ENCODE peak calls at places on chromosomes 12 and 14, in seven cellular contexts. N, F, E, A, O, Q and C are unnamed samples.

GRCh38 chr14:92589213-92589852 is 75.8 kb downstream of the RIN3 start:
- DNase-seq in N (peak), F (no peak), E (no peak), A (no peak), O (peak), Q (no peak), C (peak)

GRCh38 chr12:14741153-14741552 is 44.8 kb upstream of the GUCY2C start:
- DNase-seq in N (no peak), F (no peak), E (peak), A (no peak), O (peak), Q (no peak), C (no peak)

GRCh38 chr14:68628605-68629310 is 164.1 kb downstream of the ZFP36L1 start:
- DNase-seq in N (no peak), F (no peak), E (no peak), A (no peak), O (peak), Q (peak), C (peak)

GRCh38 chr12:6038160-6038559 is 86.3 kb downstream of the VWF start:
- DNase-seq in N (peak), F (peak), E (no peak), A (peak), O (peak), Q (peak), C (peak)

GRCh38 chr12:81075539-81075938 is 2.3 kb upstream of the ACSS3 start:
- DNase-seq in N (no peak), F (no peak), E (no peak), A (no peak), O (no peak), Q (no peak), C (no peak)

GRCh38 chr12:57771271-57771872 is 533 bp downstream of the METTL1 start:
- DNase-seq in N (peak), F (peak), E (peak), A (peak), O (peak), Q (peak), C (peak)

GRCh38 chr14:58639842-58640484 is 2.2 kb downstream of the DACT1 start:
- DNase-seq in N (peak), F (peak), E (peak), A (peak), O (peak), Q (no peak), C (peak)

GRCh38 chr12:38282886-38283285 is 33.7 kb upstream of the ALG10B start:
- DNase-seq in N (no peak), F (peak), E (no peak), A (no peak), O (no peak), Q (no peak), C (peak)

GRCh38 chr14:103056322-103057027 is 874 bp downstream of the CDC42BPB start:
- DNase-seq in N (peak), F (no peak), E (no peak), A (peak), O (no peak), Q (peak), C (no peak)

GRCh38 chr12:11731455-11731854 is 82.0 kb downstream of the ETV6 start:
- DNase-seq in N (no peak), F (no peak), E (no peak), A (no peak), O (no peak), Q (no peak), C (no peak)

GRCh38 chr12:54338682-54339296 is 13.9 kb downstream of the COPZ1 start:
- DNase-seq in N (no peak), F (no peak), E (no peak), A (no peak), O (no peak), Q (no peak), C (no peak)

GRCh38 chr14:102013669-102014200 is 49.4 kb downstream of the DYNC1H1 start:
- DNase-seq in N (no peak), F (no peak), E (no peak), A (no peak), O (no peak), Q (no peak), C (no peak)

GRCh38 chr14:91230363-91231035 is 14.0 kb downstream of the GPR68 start:
- DNase-seq in N (no peak), F (no peak), E (no peak), A (no peak), O (no peak), Q (no peak), C (peak)

DNA sequence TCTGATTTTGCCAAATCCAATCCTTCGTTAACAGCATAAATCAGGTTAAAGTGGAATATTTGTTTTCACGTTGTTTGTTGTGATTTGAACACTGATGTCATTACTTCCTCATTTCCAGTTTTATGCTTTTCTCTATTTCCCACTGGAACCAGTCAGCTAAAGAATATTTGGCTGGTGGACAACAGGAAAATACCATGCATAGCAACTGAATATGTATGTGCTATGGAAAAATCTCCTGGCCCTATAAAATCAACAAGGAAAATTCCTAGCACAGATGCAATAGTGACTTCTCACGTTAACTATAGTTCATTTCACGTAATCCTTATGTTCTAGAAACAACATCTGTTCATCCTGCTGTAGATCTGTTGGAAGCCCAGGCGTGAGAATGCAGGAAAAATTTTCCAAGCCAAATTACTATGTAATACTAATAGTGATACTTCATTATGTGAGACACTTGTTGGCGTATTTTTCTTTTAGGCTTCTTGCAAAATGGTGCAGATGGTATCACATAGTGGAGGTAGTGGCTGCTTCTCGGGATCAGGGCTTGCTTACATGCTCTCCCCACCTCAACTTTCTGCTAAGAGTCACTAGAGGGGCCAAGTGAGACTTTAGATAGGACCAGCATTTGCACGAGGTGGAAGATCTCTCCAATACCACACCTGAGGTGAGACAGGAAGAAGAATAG is 86.3 kb upstream of the USP44 start:
- DNase-seq in N (no peak), F (no peak), E (no peak), A (no peak), O (no peak), Q (no peak), C (peak)
- TF ChIP-seq JUND in N (no peak), F (no peak), E (no peak), A (no peak), O (no peak), Q (no peak), C (peak)

DNA sequence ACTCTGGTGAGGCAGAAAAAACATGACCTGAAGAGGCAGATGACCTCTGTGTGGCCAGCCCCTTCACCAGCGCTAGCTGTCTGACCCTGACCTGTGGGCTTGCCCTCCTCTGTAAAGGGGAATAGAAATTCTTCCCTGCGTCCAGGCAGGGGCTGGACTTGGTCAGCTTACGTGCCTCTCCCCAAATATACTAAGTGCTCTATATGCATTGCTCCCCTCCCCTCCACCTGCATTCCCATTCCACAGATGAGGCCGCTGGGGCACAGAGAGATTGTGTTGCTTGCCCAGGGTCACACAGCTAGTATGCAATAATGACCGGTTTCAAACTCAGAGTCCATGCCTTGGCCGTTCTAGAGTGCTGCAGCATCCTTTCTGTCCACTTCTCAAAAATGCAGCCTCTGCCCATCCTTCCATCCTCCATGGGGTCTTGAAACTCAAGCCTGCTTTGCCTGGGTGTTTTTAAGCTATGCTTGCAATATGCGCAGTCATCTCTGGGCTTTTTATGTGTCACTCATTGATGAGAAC is 303.9 kb downstream of the CACNA1C start:
- DNase-seq in N (no peak), F (no peak), E (no peak), A (no peak), O (no peak), Q (no peak), C (no peak)
- TF ChIP-seq JUND in N (no peak), F (no peak), E (no peak), A (no peak), O (no peak), Q (no peak), C (no peak)

DNA sequence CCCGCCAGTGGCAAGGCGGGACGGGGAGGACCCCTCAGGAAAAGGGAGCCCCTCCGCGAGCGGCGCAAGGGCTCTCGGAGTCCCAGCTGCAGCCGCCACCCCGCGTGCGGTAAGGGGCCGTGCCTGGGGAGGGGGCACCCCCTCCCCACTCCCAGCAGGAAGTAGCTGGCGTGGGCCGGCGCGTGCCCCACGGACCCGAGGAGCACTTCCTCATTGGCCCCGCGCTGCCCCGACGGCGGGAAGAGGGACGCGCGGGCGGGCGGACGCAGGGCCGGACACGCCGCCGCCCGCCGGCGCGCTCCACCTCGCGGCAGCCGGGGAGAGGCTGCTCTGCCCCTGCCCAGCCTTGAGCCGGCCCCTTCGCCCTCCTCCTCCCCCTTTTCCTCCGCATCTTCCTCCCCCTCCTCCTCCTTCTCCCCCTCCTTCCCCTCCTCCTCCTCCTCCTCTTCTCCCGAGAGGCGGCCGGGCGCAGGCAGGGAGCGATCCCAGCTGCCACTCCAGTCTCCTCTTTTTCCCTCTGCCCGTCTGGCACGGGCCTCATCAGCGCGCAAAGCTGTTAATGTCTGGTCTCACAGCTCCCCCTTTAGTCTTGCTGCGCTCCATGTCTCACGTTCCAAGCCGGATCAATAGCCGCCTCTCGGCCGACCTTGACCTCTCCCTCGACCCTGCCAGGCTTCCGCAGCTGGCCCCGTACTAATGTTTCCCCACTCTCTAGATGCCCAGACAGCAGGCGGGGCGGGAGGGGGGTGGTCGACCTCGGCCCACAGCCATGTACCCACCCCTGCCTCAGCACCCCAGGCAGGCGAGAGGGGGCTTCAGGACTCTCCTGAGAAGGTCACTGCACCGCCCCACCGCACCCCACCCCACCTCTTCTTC is 2.6 kb upstream of the BCL11B start:
- DNase-seq in N (peak), F (peak), E (no peak), A (peak), O (peak), Q (peak), C (peak)
- TF ChIP-seq JUND in N (no peak), F (no peak), E (no peak), A (no peak), O (no peak), Q (peak), C (no peak)

GRCh38 chr12:12992418-12993175 is 7.5 kb downstream of the HEBP1 start:
- DNase-seq in N (peak), F (no peak), E (no peak), A (no peak), O (peak), Q (no peak), C (no peak)
- TF ChIP-seq JUND in N (no peak), F (no peak), E (no peak), A (no peak), O (no peak), Q (no peak), C (no peak)

DNA sequence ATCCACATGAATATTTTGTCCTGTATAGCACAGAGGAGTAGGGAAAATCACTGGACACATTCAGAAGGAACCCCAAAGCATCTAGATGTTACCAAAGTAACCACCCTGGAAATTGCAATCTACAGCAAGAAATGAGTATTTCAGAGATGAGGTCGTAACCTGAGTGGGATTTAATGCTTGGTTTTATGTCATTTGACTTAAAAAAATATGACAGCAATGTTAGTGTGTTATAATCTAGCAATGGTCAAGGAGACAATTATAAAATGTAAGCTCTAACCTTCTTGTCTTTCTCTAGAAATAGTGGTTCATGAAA is 256.6 kb downstream of the NAV3 start:
- DNase-seq in N (no peak), F (no peak), E (no peak), A (no peak), O (no peak), Q (no peak), C (no peak)
- TF ChIP-seq JUND in N (no peak), F (no peak), E (no peak), A (no peak), O (no peak), Q (no peak), C (no peak)

DNA sequence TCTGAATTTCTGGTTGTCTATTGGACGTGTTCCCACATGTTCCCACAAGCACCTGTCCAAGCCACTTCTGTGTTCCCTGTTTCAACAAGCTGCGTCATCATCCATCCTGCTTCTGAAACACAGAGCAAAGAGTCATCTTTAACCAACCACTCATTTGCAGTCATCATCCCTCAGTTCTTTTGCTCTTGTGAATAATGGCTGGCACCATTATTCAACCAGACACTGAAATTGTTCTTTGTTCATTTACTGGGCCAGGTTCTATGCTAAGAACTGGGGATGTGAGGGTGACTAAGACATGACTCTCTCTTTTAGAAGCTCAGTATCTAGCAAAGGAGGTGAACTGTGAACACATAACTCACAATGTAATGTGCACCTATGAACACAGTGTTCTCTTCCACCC is 40.7 kb upstream of the ANO4 start:
- DNase-seq in N (no peak), F (no peak), E (no peak), A (no peak), O (no peak), Q (no peak), C (no peak)
- TF ChIP-seq JUND in N (no peak), F (no peak), E (no peak), A (no peak), O (no peak), Q (no peak), C (no peak)

DNA sequence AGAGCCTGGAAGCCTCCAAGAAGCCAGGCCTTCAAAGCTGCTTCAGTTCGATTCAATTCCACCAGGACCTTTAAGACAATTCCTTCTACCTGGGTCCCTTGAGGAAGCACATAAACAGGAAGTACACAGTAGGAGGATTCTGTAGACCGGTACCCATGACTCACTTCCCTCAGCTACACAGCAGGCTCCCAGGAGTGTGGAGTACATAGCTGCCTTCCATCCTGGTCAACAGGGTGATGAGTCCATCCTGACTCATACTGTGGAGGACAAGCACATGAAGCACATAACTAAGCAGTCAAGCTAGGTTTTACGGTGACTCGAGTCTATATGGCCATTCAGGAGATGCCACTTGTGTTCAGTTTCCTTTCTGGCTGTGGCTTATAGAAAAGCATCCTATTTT is 197.6 kb upstream of the RBM19 start:
- DNase-seq in N (peak), F (peak), E (no peak), A (no peak), O (peak), Q (no peak), C (no peak)
- TF ChIP-seq JUND in N (no peak), F (peak), E (no peak), A (no peak), O (no peak), Q (no peak), C (no peak)

GRCh38 chr14:51660720-51661119 is 9.0 kb downstream of the FRMD6 start:
- DNase-seq in N (no peak), F (no peak), E (no peak), A (no peak), O (no peak), Q (no peak), C (no peak)

GRCh38 chr14:51658441-51659173 is 6.9 kb downstream of the FRMD6 start:
- DNase-seq in N (no peak), F (no peak), E (no peak), A (no peak), O (no peak), Q (no peak), C (no peak)

GRCh38 chr14:51663783-51664326 is 12.1 kb downstream of the FRMD6 start:
- DNase-seq in N (no peak), F (no peak), E (no peak), A (no peak), O (no peak), Q (no peak), C (no peak)

GRCh38 chr14:51657762-51658161 is 6.1 kb downstream of the FRMD6 start:
- DNase-seq in N (no peak), F (no peak), E (no peak), A (no peak), O (no peak), Q (no peak), C (no peak)

DNA sequence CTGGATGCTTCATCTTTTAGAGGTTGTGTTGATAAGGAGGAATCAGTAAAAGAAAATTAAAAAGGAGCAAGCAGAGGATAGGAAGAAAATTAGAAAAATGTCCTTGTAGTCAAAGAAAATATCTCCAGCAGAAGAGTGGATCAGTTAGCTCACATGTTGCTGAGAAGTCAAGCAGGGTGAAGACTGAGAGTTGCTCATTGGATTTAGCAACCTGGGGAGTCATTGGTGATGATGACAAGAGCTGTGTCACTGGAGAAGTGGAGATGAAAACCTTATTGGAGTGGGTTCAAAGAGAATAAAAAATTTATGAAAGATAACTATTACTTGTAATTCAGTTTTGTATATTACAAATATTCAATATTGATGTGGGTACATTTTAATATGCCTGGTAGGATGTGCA is 9.8 kb downstream of the FRMD6 start:
- DNase-seq in N (no peak), F (no peak), E (no peak), A (no peak), O (no peak), Q (no peak), C (no peak)
- TF ChIP-seq JUND in N (no peak), F (no peak), E (no peak), A (no peak), O (no peak), Q (no peak), C (no peak)

GRCh38 chr14:72894323-72894622 is 372 bp upstream of the DPF3 start:
- DNase-seq in N (no peak), F (no peak), E (no peak), A (no peak), O (no peak), Q (no peak), C (no peak)

GRCh38 chr14:72893636-72894322 is at the start of gene DPF3:
- DNase-seq in N (peak), F (peak), E (peak), A (peak), O (peak), Q (peak), C (peak)

GRCh38 chr14:72892879-72893635 is 844 bp downstream of the DPF3 start:
- DNase-seq in N (peak), F (no peak), E (no peak), A (peak), O (no peak), Q (peak), C (no peak)

GRCh38 chr14:72892103-72892878 is 1.6 kb downstream of the DPF3 start:
- DNase-seq in N (peak), F (no peak), E (no peak), A (peak), O (no peak), Q (no peak), C (no peak)

DNA sequence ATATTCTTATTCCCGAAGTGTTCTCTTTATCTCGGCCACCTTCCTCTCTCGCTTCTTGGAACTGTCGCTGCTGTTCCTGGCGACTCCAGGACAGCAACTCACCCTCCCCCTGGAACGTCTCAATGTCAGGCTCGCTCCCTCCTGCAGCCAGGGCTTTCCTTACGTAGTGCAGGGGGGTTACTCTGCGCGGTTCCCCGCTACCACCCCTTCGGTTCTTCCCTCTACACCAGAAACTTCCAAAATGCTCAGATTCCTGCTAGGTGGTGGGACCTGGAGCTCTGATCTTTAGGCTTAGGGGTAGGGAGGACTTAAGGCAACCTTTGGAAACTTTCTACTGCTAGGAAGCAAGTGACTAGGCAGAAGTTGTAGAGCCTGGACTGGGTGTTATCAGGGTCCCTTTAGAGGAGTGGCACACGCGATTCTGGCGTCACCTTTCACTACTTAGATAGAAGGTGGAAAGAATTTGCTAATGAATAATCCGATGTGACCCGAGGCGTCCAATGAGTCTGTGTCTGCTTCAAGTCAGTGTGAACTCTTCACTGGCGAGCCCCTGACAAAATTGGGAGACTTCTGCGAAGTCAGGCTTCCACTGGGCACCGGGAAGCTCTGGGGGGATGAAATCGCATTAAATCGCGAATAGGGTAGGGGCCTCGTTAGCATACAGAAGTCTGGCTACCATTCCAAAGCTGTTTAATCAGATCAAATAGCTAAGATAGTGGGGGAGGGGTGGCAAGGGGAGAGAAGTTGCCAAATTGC is 900 bp upstream of the DPF3 start:
- DNase-seq in N (peak), F (no peak), E (no peak), A (peak), O (no peak), Q (peak), C (no peak)
- TF ChIP-seq JUND in N (no peak), F (no peak), E (no peak), A (no peak), O (no peak), Q (no peak), C (no peak)